ENCODE peak calls at places on chromosomes 3 and 15, in eight cellular contexts. One of them, this sample, is unnamed.

GRCh38 chr3:109018828-109019227 is 65.1 kb upstream of the GUCA1C start:
- DNase-seq in bronchial epithelial cell: no peak
- DNase-seq in transverse colon: no peak
- DNase-seq in right lobe of liver: no peak
- DNase-seq in fibroblast of the aortic adventitia: no peak
- DNase-seq in effector CD8-positive, alpha-beta T cell: no peak
- DNase-seq in fibroblast of the conjunctiva: no peak
- DNase-seq in RPMI8226: no peak
- DNase-seq in this sample: no peak

GRCh38 chr3:176663819-176664218 is 533.5 kb downstream of the TBL1XR1 start:
- DNase-seq in fibroblast of the aortic adventitia: peak; percentile 78
- DNase-seq in effector CD8-positive, alpha-beta T cell: no peak
- DNase-seq in bronchial epithelial cell: peak; percentile 65
- DNase-seq in right lobe of liver: no peak
- DNase-seq in transverse colon: no peak
- DNase-seq in fibroblast of the conjunctiva: peak; percentile 68
- DNase-seq in RPMI8226: peak; percentile 31
- DNase-seq in this sample: peak; percentile 19

GRCh38 chr3:9781978-9782575 is 10.2 kb downstream of the TADA3 start:
- DNase-seq in fibroblast of the conjunctiva: no peak
- DNase-seq in right lobe of liver: no peak
- DNase-seq in effector CD8-positive, alpha-beta T cell: no peak
- DNase-seq in fibroblast of the aortic adventitia: no peak
- DNase-seq in RPMI8226: no peak
- DNase-seq in transverse colon: no peak
- DNase-seq in bronchial epithelial cell: peak; percentile 81
- DNase-seq in this sample: no peak

GRCh38 chr3:43998374-43998840 is 243.3 kb upstream of the TOPAZ1 start:
- DNase-seq in effector CD8-positive, alpha-beta T cell: no peak
- DNase-seq in right lobe of liver: no peak
- DNase-seq in transverse colon: no peak
- DNase-seq in fibroblast of the aortic adventitia: no peak
- DNase-seq in fibroblast of the conjunctiva: no peak
- DNase-seq in RPMI8226: no peak
- DNase-seq in bronchial epithelial cell: peak; percentile 14
- DNase-seq in this sample: no peak

GRCh38 chr15:73952171-73952912 is 26.1 kb downstream of the LOXL1 start:
- DNase-seq in transverse colon: no peak
- DNase-seq in bronchial epithelial cell: no peak
- DNase-seq in fibroblast of the aortic adventitia: no peak
- DNase-seq in RPMI8226: no peak
- DNase-seq in effector CD8-positive, alpha-beta T cell: no peak
- DNase-seq in right lobe of liver: no peak
- DNase-seq in fibroblast of the conjunctiva: no peak
- DNase-seq in this sample: no peak

GRCh38 chr15:49673861-49674260 is 53.0 kb downstream of the DTWD1 start:
- DNase-seq in fibroblast of the aortic adventitia: no peak
- DNase-seq in transverse colon: no peak
- DNase-seq in effector CD8-positive, alpha-beta T cell: no peak
- DNase-seq in bronchial epithelial cell: peak; percentile 67
- DNase-seq in fibroblast of the conjunctiva: no peak
- DNase-seq in RPMI8226: no peak
- DNase-seq in right lobe of liver: no peak
- DNase-seq in this sample: no peak

GRCh38 chr3:72494076-72495000 is 353.9 kb downstream of the SHQ1 start:
- DNase-seq in transverse colon: no peak
- DNase-seq in fibroblast of the conjunctiva: peak; percentile 12
- DNase-seq in bronchial epithelial cell: no peak
- DNase-seq in RPMI8226: no peak
- DNase-seq in fibroblast of the aortic adventitia: peak; percentile 93
- DNase-seq in effector CD8-positive, alpha-beta T cell: no peak
- DNase-seq in right lobe of liver: no peak
- DNase-seq in this sample: no peak

GRCh38 chr15:51253385-51253784 is 85.0 kb downstream of the CYP19A1 start:
- DNase-seq in effector CD8-positive, alpha-beta T cell: no peak
- DNase-seq in transverse colon: no peak
- DNase-seq in bronchial epithelial cell: peak; percentile 66
- DNase-seq in right lobe of liver: no peak
- DNase-seq in fibroblast of the aortic adventitia: no peak
- DNase-seq in RPMI8226: no peak
- DNase-seq in fibroblast of the conjunctiva: no peak
- DNase-seq in this sample: no peak

GRCh38 chr3:108524547-108524946 is 14.2 kb upstream of the MYH15 start:
- DNase-seq in right lobe of liver: no peak
- DNase-seq in effector CD8-positive, alpha-beta T cell: no peak
- DNase-seq in fibroblast of the aortic adventitia: peak; percentile 5
- DNase-seq in fibroblast of the conjunctiva: peak; percentile 16
- DNase-seq in RPMI8226: no peak
- DNase-seq in transverse colon: no peak
- DNase-seq in bronchial epithelial cell: no peak
- DNase-seq in this sample: no peak

GRCh38 chr3:63763156-63763555 is 55.9 kb upstream of the C3orf49 start:
- DNase-seq in fibroblast of the conjunctiva: peak; percentile 16
- DNase-seq in RPMI8226: no peak
- DNase-seq in right lobe of liver: no peak
- DNase-seq in transverse colon: no peak
- DNase-seq in fibroblast of the aortic adventitia: peak; percentile 58
- DNase-seq in bronchial epithelial cell: peak; percentile 72
- DNase-seq in effector CD8-positive, alpha-beta T cell: no peak
- DNase-seq in this sample: no peak

GRCh38 chr3:139935071-139935865 is at the start of gene CLSTN2:
- DNase-seq in RPMI8226: peak; percentile 33
- DNase-seq in fibroblast of the aortic adventitia: peak; percentile 4
- DNase-seq in right lobe of liver: peak; percentile 64
- DNase-seq in effector CD8-positive, alpha-beta T cell: no peak
- DNase-seq in fibroblast of the conjunctiva: no peak
- DNase-seq in transverse colon: peak; percentile 27
- DNase-seq in bronchial epithelial cell: peak; percentile 20
- DNase-seq in this sample: peak; percentile 76

GRCh38 chr3:15520185-15520584 is 1.3 kb downstream of the COLQ start:
- DNase-seq in right lobe of liver: no peak
- DNase-seq in bronchial epithelial cell: peak; percentile 29
- DNase-seq in fibroblast of the conjunctiva: no peak
- DNase-seq in fibroblast of the aortic adventitia: no peak
- DNase-seq in effector CD8-positive, alpha-beta T cell: no peak
- DNase-seq in RPMI8226: no peak
- DNase-seq in transverse colon: no peak
- DNase-seq in this sample: no peak

GRCh38 chr3:194117114-194117845 is 18.7 kb upstream of the HES1 start:
- DNase-seq in fibroblast of the conjunctiva: no peak
- DNase-seq in right lobe of liver: peak; percentile 78
- DNase-seq in RPMI8226: no peak
- DNase-seq in transverse colon: peak; percentile 81
- DNase-seq in fibroblast of the aortic adventitia: no peak
- DNase-seq in effector CD8-positive, alpha-beta T cell: no peak
- DNase-seq in bronchial epithelial cell: no peak
- DNase-seq in this sample: no peak